ENCODE peak calls at places on chromosomes 3 and 15, in six cellular contexts. A, N, V, S, Q and D are unnamed samples.

GRCh38 chr15:92629276-92629974 is 26.1 kb downstream of the FAM174B start:
- DNase-seq in S (no peak), Q (no peak), N (no peak), V (no peak), A (no peak), D (no peak)

GRCh38 chr15:32825219-32825618 is 107.4 kb downstream of the GREM1 start:
- DNase-seq in V (no peak), N (no peak), S (no peak), Q (no peak), A (no peak), D (no peak)

GRCh38 chr3:16480861-16481569 is 32.5 kb downstream of the RFTN1 start:
- DNase-seq in A (no peak), N (peak), Q (no peak), S (no peak), V (no peak), D (peak)

GRCh38 chr3:134326126-134326525 is 48.1 kb downstream of the AMOTL2 start:
- DNase-seq in Q (no peak), A (no peak), S (no peak), V (no peak), N (no peak), D (no peak)

GRCh38 chr3:188248036-188248561 is 94.1 kb downstream of the LPP start:
- DNase-seq in A (no peak), N (no peak), Q (no peak), S (peak), V (no peak), D (no peak)

GRCh38 chr3:52775877-52776276 is 1.5 kb upstream of the ITIH1 start:
- DNase-seq in A (peak), Q (no peak), S (no peak), N (no peak), V (no peak), D (no peak)

GRCh38 chr15:52228928-52229327 is 37.7 kb upstream of the GNB5 start:
- DNase-seq in V (peak), Q (no peak), N (peak), A (no peak), S (peak), D (peak)

GRCh38 chr3:49454457-49454856 is 15.6 kb upstream of the DAG1 start:
- DNase-seq in Q (no peak), N (peak), A (no peak), S (no peak), V (peak), D (peak)

GRCh38 chr3:98982336-98982735 is 80.8 kb upstream of the DCBLD2 start:
- DNase-seq in V (no peak), S (no peak), Q (no peak), A (no peak), N (no peak), D (no peak)

GRCh38 chr15:70249616-70250015 is 151.9 kb upstream of the TLE3 start:
- DNase-seq in S (no peak), Q (no peak), N (no peak), V (no peak), A (no peak), D (no peak)

GRCh38 chr15:93986400-93986984 is 244.9 kb upstream of the MCTP2 start:
- DNase-seq in A (no peak), Q (no peak), S (no peak), N (no peak), V (no peak), D (no peak)

GRCh38 chr3:26652157-26652556 is 29.6 kb downstream of the LRRC3B start:
- DNase-seq in V (no peak), A (no peak), Q (peak), S (no peak), N (no peak), D (no peak)

GRCh38 chr15:62119224-62119925 is 45.7 kb downstream of the C2CD4B start:
- DNase-seq in Q (no peak), V (peak), N (peak), A (no peak), S (no peak), D (peak)
- TF ChIP-seq CTCF in Q (peak), V (no peak), N (no peak), A (no peak), S (no peak), D (no peak)

DNA sequence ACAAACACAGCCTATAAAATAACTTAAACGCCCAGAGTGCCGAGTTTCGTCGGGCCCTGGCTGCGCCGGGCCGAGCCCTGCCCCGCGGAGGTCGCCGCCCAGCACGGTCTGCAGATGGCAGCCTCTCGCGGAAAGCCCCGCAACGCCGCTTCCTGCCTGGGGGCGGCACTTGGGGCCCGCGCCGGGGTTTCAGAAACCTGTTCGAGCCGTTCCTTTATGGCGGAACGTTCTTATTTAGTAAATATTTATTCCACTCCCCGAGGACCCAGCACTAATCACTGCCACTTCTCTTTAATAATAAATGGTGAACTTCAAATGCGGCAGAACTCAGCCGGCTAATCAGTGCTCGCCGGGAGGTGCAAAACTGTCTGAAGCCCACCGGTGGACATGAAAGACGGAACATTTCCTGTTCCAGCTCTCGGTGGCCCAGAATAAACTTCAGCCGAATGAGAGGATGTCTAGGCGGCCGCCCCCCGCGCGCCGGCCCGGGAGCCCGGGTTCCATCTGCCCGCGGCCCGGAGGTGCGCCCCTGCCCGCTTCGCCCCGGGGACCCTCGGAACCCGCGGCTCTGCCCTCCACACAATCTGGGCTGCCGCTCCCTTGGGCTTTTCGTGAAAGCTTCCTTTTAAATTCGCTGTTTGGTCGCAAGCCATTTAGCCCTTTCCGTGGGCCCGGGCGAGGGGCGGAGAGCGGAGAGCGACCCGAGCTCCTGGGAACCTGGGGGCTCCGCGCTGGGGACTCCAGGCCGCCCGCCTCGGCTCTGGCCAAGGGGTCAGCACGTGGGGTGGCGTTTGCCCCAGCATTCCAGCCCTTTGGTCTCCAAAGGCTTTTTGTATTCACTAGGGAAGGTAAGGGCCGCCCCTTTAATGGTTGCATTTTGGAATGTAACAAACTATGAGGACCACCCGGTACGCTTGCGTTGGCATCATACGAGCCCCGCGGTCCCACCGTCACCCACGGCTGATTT is 110.8 kb upstream of the ATP11B start:
- DNase-seq in S (peak), Q (peak), V (peak), N (peak), A (peak), D (peak)
- TF ChIP-seq CTCF in S (peak), Q (peak), V (peak), N (peak), A (peak), D (peak)

GRCh38 chr15:89500397-89501270 is 4.3 kb upstream of the RHCG start:
- DNase-seq in S (no peak), N (peak), Q (no peak), A (no peak), V (no peak), D (peak)
- TF ChIP-seq CTCF in S (no peak), N (peak), Q (no peak), A (no peak), V (peak), D (peak)

GRCh38 chr15:66588537-66588936 is 22.7 kb upstream of the LCTL start:
- DNase-seq in Q (no peak), A (peak), S (no peak), V (no peak), N (peak), D (no peak)
- TF ChIP-seq CTCF in Q (no peak), A (no peak), S (no peak), V (no peak), N (peak), D (no peak)

GRCh38 chr15:76340802-76341365 is 4.3 kb downstream of the ISL2 start:
- DNase-seq in V (peak), A (peak), S (peak), Q (no peak), N (no peak), D (peak)
- TF ChIP-seq CTCF in V (no peak), A (peak), S (no peak), Q (peak), N (no peak), D (no peak)

GRCh38 chr3:86180696-86181095 is 810.3 kb downstream of the VGLL3 start:
- DNase-seq in V (peak), N (no peak), S (no peak), Q (no peak), A (no peak), D (peak)
- TF ChIP-seq CTCF in V (peak), N (no peak), S (no peak), Q (no peak), A (no peak), D (no peak)

GRCh38 chr3:157921271-157921670 is 184.9 kb downstream of the SHOX2 start:
- DNase-seq in N (no peak), Q (no peak), S (no peak), A (no peak), V (no peak), D (no peak)

GRCh38 chr3:157918402-157918801 is 187.8 kb downstream of the SHOX2 start:
- DNase-seq in A (no peak), V (no peak), Q (no peak), S (no peak), N (no peak), D (no peak)

GRCh38 chr3:157920804-157921203 is 185.4 kb downstream of the SHOX2 start:
- DNase-seq in A (no peak), S (no peak), Q (no peak), N (no peak), V (no peak), D (no peak)

GRCh38 chr3:157922614-157923013 is 183.6 kb downstream of the SHOX2 start:
- DNase-seq in V (no peak), A (no peak), Q (no peak), S (no peak), N (no peak), D (no peak)

GRCh38 chr3:157921767-157922166 is 184.5 kb downstream of the SHOX2 start:
- DNase-seq in N (no peak), Q (no peak), A (no peak), V (no peak), S (no peak), D (no peak)
- TF ChIP-seq CTCF in N (no peak), Q (no peak), A (no peak), V (no peak), S (no peak), D (no peak)

GRCh38 chr3:141526709-141527108 is 39.9 kb downstream of the RASA2 start:
- DNase-seq in A (no peak), S (no peak), Q (no peak), V (no peak), N (no peak), D (no peak)

GRCh38 chr3:141525813-141526212 is 39.0 kb downstream of the RASA2 start:
- DNase-seq in A (no peak), V (no peak), S (no peak), Q (no peak), N (no peak), D (no peak)

GRCh38 chr3:141530133-141530768 is 43.4 kb downstream of the RASA2 start:
- DNase-seq in N (no peak), V (no peak), S (no peak), A (no peak), Q (no peak), D (no peak)

GRCh38 chr3:141529256-141530132 is 42.7 kb downstream of the RASA2 start:
- DNase-seq in A (no peak), Q (no peak), N (no peak), S (no peak), V (no peak), D (no peak)

DNA sequence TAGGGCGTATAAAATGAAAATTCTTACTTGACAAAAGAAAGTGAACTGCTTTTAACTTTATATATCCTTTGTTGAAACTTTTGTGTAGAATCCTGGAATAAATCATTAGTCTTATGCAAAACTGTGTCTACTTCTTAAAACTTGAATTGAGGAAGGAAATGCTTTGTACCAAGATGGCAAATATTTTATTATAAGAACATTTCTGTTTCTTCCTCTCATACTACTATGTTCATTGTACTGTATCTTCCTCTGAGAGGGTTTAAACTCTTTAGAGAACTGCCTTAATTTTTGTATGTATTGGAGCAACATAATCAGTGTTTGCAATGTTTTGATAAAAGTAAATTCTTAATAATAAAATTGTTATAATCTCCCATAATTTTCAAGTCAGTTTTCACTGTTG is 42.0 kb downstream of the RASA2 start:
- DNase-seq in A (no peak), Q (no peak), S (no peak), N (no peak), V (no peak), D (no peak)
- TF ChIP-seq CTCF in A (no peak), Q (no peak), S (no peak), N (no peak), V (no peak), D (no peak)

GRCh38 chr3:24493951-24494615 is 567 bp downstream of the THRB start:
- DNase-seq in A (peak), N (no peak), V (peak), S (peak), Q (peak), D (peak)

GRCh38 chr3:24492971-24493551 is 1.6 kb downstream of the THRB start:
- DNase-seq in V (no peak), Q (no peak), S (no peak), N (no peak), A (no peak), D (no peak)

GRCh38 chr3:24494616-24495333 is at the start of gene THRB:
- DNase-seq in A (peak), S (peak), Q (peak), N (no peak), V (peak), D (peak)

GRCh38 chr3:24496529-24497482 is 2.2 kb upstream of the THRB start:
- DNase-seq in Q (peak), A (peak), V (peak), N (no peak), S (peak), D (peak)

DNA sequence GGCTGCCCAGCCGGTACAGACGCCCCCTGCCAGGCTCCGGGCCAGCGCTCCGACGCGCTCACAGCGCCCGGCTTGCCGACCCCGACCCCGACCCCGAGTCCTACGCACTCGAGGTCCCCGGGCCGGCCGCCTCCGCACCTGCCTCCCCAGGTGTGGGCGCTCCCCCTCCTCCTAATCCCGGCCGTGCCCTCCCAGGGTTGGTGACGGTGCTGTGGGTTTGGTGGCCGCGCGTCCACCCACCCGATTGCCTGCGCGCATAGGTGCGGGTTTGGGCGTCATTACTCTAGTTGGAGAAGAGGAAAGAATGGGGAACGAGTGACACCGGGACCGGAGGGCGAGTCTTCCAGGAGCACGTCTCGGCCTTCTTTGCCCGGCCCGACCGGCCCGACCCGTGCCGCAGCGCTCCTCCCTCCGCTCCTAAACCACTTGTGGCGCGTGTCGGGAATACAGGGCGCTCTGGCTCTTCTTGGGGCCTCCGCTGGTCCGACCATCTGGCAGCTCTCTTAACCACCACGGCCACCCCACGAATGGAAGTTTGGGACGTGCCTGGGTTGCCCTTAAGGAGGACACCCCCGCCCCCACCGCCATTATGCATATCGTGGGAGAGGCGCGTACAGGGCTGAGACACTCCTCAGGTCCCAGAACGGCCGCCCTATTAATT is 814 bp upstream of the THRB start:
- DNase-seq in A (peak), V (peak), S (peak), N (no peak), Q (peak), D (peak)
- TF ChIP-seq CTCF in A (peak), V (peak), S (no peak), N (no peak), Q (peak), D (no peak)